ENCODE peak calls at places on chromosomes 13 and 19, in seven cellular contexts. One of them, this sample, is unnamed.

GRCh38 chr19:51078104-51078503 is 4.6 kb downstream of the KLK14 start:
- DNase-seq in lower leg skin: no peak
- DNase-seq in transverse colon: no peak
- DNase-seq in astrocyte: no peak
- DNase-seq in foreskin fibroblast: no peak
- DNase-seq in right lobe of liver: no peak
- DNase-seq in progenitor cell of endocrine pancreas: no peak
- DNase-seq in this sample: no peak

GRCh38 chr13:109297628-109298027 is 488.8 kb downstream of the IRS2 start:
- DNase-seq in astrocyte: peak; percentile 86
- DNase-seq in progenitor cell of endocrine pancreas: no peak
- DNase-seq in transverse colon: no peak
- DNase-seq in right lobe of liver: no peak
- DNase-seq in foreskin fibroblast: peak; percentile 89
- DNase-seq in lower leg skin: no peak
- DNase-seq in this sample: no peak

GRCh38 chr13:45327253-45327954 is 13.6 kb downstream of the TPT1 start:
- DNase-seq in foreskin fibroblast: no peak
- DNase-seq in lower leg skin: no peak
- DNase-seq in transverse colon: no peak
- DNase-seq in astrocyte: no peak
- DNase-seq in right lobe of liver: no peak
- DNase-seq in progenitor cell of endocrine pancreas: no peak
- DNase-seq in this sample: no peak

GRCh38 chr13:45206340-45206739 is 5.5 kb upstream of the KCTD4 start:
- DNase-seq in transverse colon: no peak
- DNase-seq in foreskin fibroblast: peak; percentile 79
- DNase-seq in right lobe of liver: no peak
- DNase-seq in lower leg skin: no peak
- DNase-seq in astrocyte: peak; percentile 97
- DNase-seq in progenitor cell of endocrine pancreas: no peak
- DNase-seq in this sample: no peak

GRCh38 chr13:48054601-48055000 is 17.1 kb downstream of the NUDT15 start:
- DNase-seq in lower leg skin: no peak
- DNase-seq in foreskin fibroblast: no peak
- DNase-seq in transverse colon: no peak
- DNase-seq in right lobe of liver: no peak
- DNase-seq in astrocyte: no peak
- DNase-seq in progenitor cell of endocrine pancreas: no peak
- DNase-seq in this sample: no peak

GRCh38 chr13:68128297-68128915 is 898.3 kb upstream of the PCDH9 start:
- DNase-seq in transverse colon: no peak
- DNase-seq in right lobe of liver: no peak
- DNase-seq in lower leg skin: no peak
- DNase-seq in foreskin fibroblast: no peak
- DNase-seq in astrocyte: no peak
- DNase-seq in progenitor cell of endocrine pancreas: no peak
- DNase-seq in this sample: no peak

GRCh38 chr13:34011552-34012085 is 193.7 kb downstream of the RFC3 start:
- DNase-seq in foreskin fibroblast: no peak
- DNase-seq in transverse colon: no peak
- DNase-seq in right lobe of liver: peak; percentile 55
- DNase-seq in astrocyte: no peak
- DNase-seq in lower leg skin: no peak
- DNase-seq in progenitor cell of endocrine pancreas: no peak
- DNase-seq in this sample: no peak

GRCh38 chr19:36213793-36214387 is 575 bp downstream of the ZNF565 start:
- DNase-seq in transverse colon: no peak
- DNase-seq in progenitor cell of endocrine pancreas: no peak
- DNase-seq in astrocyte: peak; percentile 61
- DNase-seq in foreskin fibroblast: peak; percentile 24
- DNase-seq in lower leg skin: peak; percentile 19
- DNase-seq in right lobe of liver: no peak
- DNase-seq in this sample: no peak

GRCh38 chr19:48381178-48381950 is 10.0 kb downstream of the KDELR1 start:
- DNase-seq in progenitor cell of endocrine pancreas: no peak
- DNase-seq in right lobe of liver: no peak
- DNase-seq in astrocyte: no peak
- DNase-seq in foreskin fibroblast: no peak
- DNase-seq in lower leg skin: no peak
- DNase-seq in transverse colon: no peak
- DNase-seq in this sample: no peak

GRCh38 chr19:55117063-55117635 is 288 bp downstream of the PPP1R12C start:
- DNase-seq in right lobe of liver: no peak
- DNase-seq in progenitor cell of endocrine pancreas: no peak
- DNase-seq in foreskin fibroblast: no peak
- DNase-seq in transverse colon: peak; percentile 32
- DNase-seq in lower leg skin: no peak
- DNase-seq in astrocyte: no peak
- DNase-seq in this sample: no peak

GRCh38 chr13:49669735-49670309 is 21.5 kb downstream of the EBPL start:
- DNase-seq in astrocyte: peak; percentile 48
- DNase-seq in right lobe of liver: no peak
- DNase-seq in lower leg skin: no peak
- DNase-seq in transverse colon: peak; percentile 60
- DNase-seq in foreskin fibroblast: peak; percentile 63
- DNase-seq in progenitor cell of endocrine pancreas: peak; percentile 29
- DNase-seq in this sample: peak; percentile 45

GRCh38 chr13:95497307-95497943 is 55.1 kb upstream of the CLDN10 start:
- DNase-seq in lower leg skin: no peak
- DNase-seq in transverse colon: no peak
- DNase-seq in right lobe of liver: no peak
- DNase-seq in astrocyte: no peak
- DNase-seq in foreskin fibroblast: no peak
- DNase-seq in progenitor cell of endocrine pancreas: no peak
- DNase-seq in this sample: no peak

GRCh38 chr13:59176775-59177174 is 987.0 kb downstream of the DIAPH3 start:
- DNase-seq in transverse colon: no peak
- DNase-seq in astrocyte: no peak
- DNase-seq in right lobe of liver: no peak
- DNase-seq in foreskin fibroblast: no peak
- DNase-seq in progenitor cell of endocrine pancreas: no peak
- DNase-seq in lower leg skin: no peak
- DNase-seq in this sample: no peak

GRCh38 chr19:3250675-3251074 is 26.2 kb downstream of the CELF5 start:
- DNase-seq in right lobe of liver: no peak
- DNase-seq in foreskin fibroblast: no peak
- DNase-seq in progenitor cell of endocrine pancreas: no peak
- DNase-seq in lower leg skin: no peak
- DNase-seq in transverse colon: peak; percentile 21
- DNase-seq in astrocyte: no peak
- DNase-seq in this sample: no peak

GRCh38 chr19:47107201-47107952 is 6.2 kb downstream of the ZC3H4 start:
- DNase-seq in foreskin fibroblast: peak; percentile 23
- DNase-seq in progenitor cell of endocrine pancreas: no peak
- DNase-seq in astrocyte: peak; percentile 19
- DNase-seq in right lobe of liver: no peak
- DNase-seq in lower leg skin: no peak
- DNase-seq in transverse colon: no peak
- DNase-seq in this sample: no peak

GRCh38 chr13:30418075-30418715 is 4.1 kb upstream of the UBE2L5 start:
- DNase-seq in right lobe of liver: no peak
- DNase-seq in progenitor cell of endocrine pancreas: no peak
- DNase-seq in foreskin fibroblast: no peak
- DNase-seq in lower leg skin: no peak
- DNase-seq in astrocyte: no peak
- DNase-seq in transverse colon: no peak
- DNase-seq in this sample: no peak

GRCh38 chr19:13707901-13708300 is 56.4 kb upstream of the MRI1 start:
- DNase-seq in lower leg skin: no peak
- DNase-seq in right lobe of liver: no peak
- DNase-seq in transverse colon: no peak
- DNase-seq in progenitor cell of endocrine pancreas: no peak
- DNase-seq in astrocyte: peak; percentile 77
- DNase-seq in foreskin fibroblast: no peak
- DNase-seq in this sample: no peak

GRCh38 chr19:46815833-46816627 is 27.6 kb upstream of the SLC1A5 start:
- DNase-seq in foreskin fibroblast: no peak
- DNase-seq in transverse colon: no peak
- DNase-seq in right lobe of liver: no peak
- DNase-seq in progenitor cell of endocrine pancreas: no peak
- DNase-seq in lower leg skin: no peak
- DNase-seq in astrocyte: no peak
- DNase-seq in this sample: no peak

GRCh38 chr19:46378268-46378667 is 31.4 kb downstream of the PPP5C start:
- DNase-seq in lower leg skin: no peak
- DNase-seq in foreskin fibroblast: peak; percentile 78
- DNase-seq in progenitor cell of endocrine pancreas: no peak
- DNase-seq in astrocyte: peak; percentile 71
- DNase-seq in transverse colon: no peak
- DNase-seq in right lobe of liver: no peak
- DNase-seq in this sample: no peak

DNA sequence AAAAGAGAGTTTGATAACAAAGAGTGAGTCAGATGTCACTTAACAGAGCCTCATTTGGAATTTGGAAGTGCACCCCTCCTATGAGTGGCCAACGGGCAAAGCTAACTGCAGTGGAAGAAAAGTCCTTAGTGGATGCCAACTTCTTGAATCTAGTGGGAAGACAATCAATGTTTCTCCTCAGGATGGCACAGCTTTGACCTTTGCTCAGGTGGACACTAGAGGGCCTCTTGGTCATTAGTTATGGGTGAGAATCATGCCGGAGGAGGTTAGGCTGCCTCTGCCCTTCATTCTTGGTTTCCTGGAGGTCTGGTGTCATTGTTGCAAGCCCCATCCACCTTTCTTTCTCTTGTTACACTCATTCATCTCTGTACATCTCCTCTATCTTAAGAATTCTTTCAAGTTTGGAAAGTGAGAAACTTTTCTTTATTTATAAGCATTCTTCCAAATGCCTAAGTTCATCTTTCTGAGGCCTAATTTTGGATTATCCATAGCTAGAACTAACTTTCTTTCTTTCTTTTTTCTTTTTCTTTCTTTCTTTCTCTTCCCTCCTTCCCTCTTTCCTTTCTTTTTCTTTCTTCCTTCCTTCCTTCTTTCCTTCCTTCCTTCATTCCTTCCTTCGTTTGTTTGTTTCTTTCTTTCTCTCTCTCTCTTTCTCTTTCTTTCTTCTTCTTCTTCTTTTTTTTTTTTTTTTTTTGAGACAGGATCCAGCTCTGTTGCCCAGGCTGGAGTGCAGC is 327.2 kb upstream of the TSHZ3 start:
- DNase-seq in foreskin fibroblast: no peak
- DNase-seq in progenitor cell of endocrine pancreas: no peak
- DNase-seq in lower leg skin: no peak
- DNase-seq in transverse colon: no peak
- DNase-seq in astrocyte: peak; percentile 25
- DNase-seq in right lobe of liver: no peak
- DNase-seq in this sample: no peak
- TF ChIP-seq CTCF in foreskin fibroblast: no peak
- TF ChIP-seq CTCF in progenitor cell of endocrine pancreas: peak; percentile 34
- TF ChIP-seq CTCF in lower leg skin: no peak
- TF ChIP-seq CTCF in transverse colon: peak; percentile 14
- TF ChIP-seq CTCF in astrocyte: no peak
- TF ChIP-seq CTCF in right lobe of liver: peak; percentile 23
- TF ChIP-seq CTCF in this sample: peak; percentile 31

GRCh38 chr19:18274776-18275356 is 614 bp upstream of the IQCN start:
- DNase-seq in right lobe of liver: peak; percentile 94
- DNase-seq in progenitor cell of endocrine pancreas: no peak
- DNase-seq in transverse colon: peak; percentile 92
- DNase-seq in lower leg skin: peak; percentile 77
- DNase-seq in foreskin fibroblast: peak; percentile 88
- DNase-seq in astrocyte: peak; percentile 78
- DNase-seq in this sample: no peak
- TF ChIP-seq CTCF in right lobe of liver: no peak
- TF ChIP-seq CTCF in progenitor cell of endocrine pancreas: no peak
- TF ChIP-seq CTCF in transverse colon: no peak
- TF ChIP-seq CTCF in lower leg skin: no peak
- TF ChIP-seq CTCF in foreskin fibroblast: no peak
- TF ChIP-seq CTCF in astrocyte: no peak
- TF ChIP-seq CTCF in this sample: no peak

DNA sequence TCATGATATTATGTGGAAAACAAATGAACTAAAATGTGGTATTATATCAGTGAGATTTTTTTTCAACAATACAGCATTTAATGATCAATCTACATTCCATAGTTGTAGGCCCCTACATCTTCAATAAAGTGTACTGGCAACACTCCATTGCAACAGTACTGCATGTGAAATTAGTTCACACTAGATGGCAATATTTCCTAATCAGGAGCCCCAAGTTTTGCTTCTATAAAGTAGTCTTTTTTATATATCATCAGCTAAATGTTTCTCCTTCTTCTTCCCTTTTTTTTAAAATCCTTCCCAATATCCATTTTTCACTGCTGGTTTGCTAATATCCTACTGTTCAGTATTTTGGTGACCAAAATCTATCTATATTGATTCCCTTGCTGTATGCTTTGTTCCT is 528.3 kb upstream of the ATXN8OS start:
- DNase-seq in transverse colon: no peak
- DNase-seq in right lobe of liver: no peak
- DNase-seq in progenitor cell of endocrine pancreas: no peak
- DNase-seq in foreskin fibroblast: no peak
- DNase-seq in lower leg skin: no peak
- DNase-seq in astrocyte: no peak
- DNase-seq in this sample: no peak
- TF ChIP-seq CTCF in transverse colon: peak; percentile 17
- TF ChIP-seq CTCF in right lobe of liver: peak; percentile 68
- TF ChIP-seq CTCF in progenitor cell of endocrine pancreas: peak; percentile 25
- TF ChIP-seq CTCF in foreskin fibroblast: no peak
- TF ChIP-seq CTCF in lower leg skin: no peak
- TF ChIP-seq CTCF in astrocyte: no peak
- TF ChIP-seq CTCF in this sample: peak; percentile 57

GRCh38 chr19:1422360-1422759 is 15.0 kb downstream of the DAZAP1 start:
- DNase-seq in astrocyte: no peak
- DNase-seq in right lobe of liver: no peak
- DNase-seq in foreskin fibroblast: no peak
- DNase-seq in lower leg skin: no peak
- DNase-seq in transverse colon: no peak
- DNase-seq in progenitor cell of endocrine pancreas: no peak
- DNase-seq in this sample: no peak

GRCh38 chr19:1423445-1424181 is 14.6 kb upstream of the RPS15 start:
- DNase-seq in astrocyte: no peak
- DNase-seq in transverse colon: no peak
- DNase-seq in lower leg skin: no peak
- DNase-seq in foreskin fibroblast: no peak
- DNase-seq in progenitor cell of endocrine pancreas: no peak
- DNase-seq in right lobe of liver: peak; percentile 54
- DNase-seq in this sample: no peak

GRCh38 chr19:1421958-1422305 is 14.5 kb downstream of the DAZAP1 start:
- DNase-seq in foreskin fibroblast: no peak
- DNase-seq in transverse colon: no peak
- DNase-seq in lower leg skin: no peak
- DNase-seq in astrocyte: no peak
- DNase-seq in right lobe of liver: no peak
- DNase-seq in progenitor cell of endocrine pancreas: no peak
- DNase-seq in this sample: no peak

GRCh38 chr19:1424182-1424955 is 13.8 kb upstream of the RPS15 start:
- DNase-seq in transverse colon: no peak
- DNase-seq in foreskin fibroblast: no peak
- DNase-seq in progenitor cell of endocrine pancreas: no peak
- DNase-seq in astrocyte: no peak
- DNase-seq in lower leg skin: no peak
- DNase-seq in right lobe of liver: peak; percentile 67
- DNase-seq in this sample: no peak

DNA sequence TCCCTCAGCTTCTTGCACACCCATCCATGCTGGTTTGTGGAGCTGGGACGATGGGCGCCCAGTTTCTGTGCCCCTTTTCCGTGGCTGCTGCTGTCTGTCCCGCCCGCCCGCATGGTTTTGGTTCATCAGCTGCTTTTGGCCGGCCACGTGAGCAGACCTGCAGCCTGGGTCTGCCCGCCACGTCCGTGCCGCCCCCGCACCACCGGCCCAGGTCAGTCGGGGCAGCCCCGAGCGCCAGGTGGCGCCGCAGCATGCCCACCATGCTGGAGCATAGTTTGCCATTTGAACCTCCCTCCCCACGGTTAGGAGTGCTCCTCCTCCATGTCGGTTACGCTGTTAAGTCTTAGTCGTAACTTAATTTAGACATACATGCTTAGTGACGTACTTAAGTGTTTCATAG is 15.3 kb upstream of the RPS15 start:
- DNase-seq in lower leg skin: no peak
- DNase-seq in right lobe of liver: no peak
- DNase-seq in progenitor cell of endocrine pancreas: no peak
- DNase-seq in astrocyte: no peak
- DNase-seq in transverse colon: no peak
- DNase-seq in foreskin fibroblast: no peak
- DNase-seq in this sample: no peak
- TF ChIP-seq CTCF in lower leg skin: no peak
- TF ChIP-seq CTCF in right lobe of liver: no peak
- TF ChIP-seq CTCF in progenitor cell of endocrine pancreas: no peak
- TF ChIP-seq CTCF in astrocyte: no peak
- TF ChIP-seq CTCF in transverse colon: no peak
- TF ChIP-seq CTCF in foreskin fibroblast: no peak
- TF ChIP-seq CTCF in this sample: no peak